ENCODE peak calls at places on chromosomes 2 and 18, in four cellular contexts. F, Z, A and M are unnamed samples.

GRCh38 chr18:70333316-70333715 is 44.5 kb downstream of the SOCS6 start:
- DNase-seq in F (no peak), Z (no peak), A (no peak), M (no peak)

GRCh38 chr2:121044412-121044811 is 240.6 kb downstream of the TFCP2L1 start:
- DNase-seq in F (no peak), Z (peak; percentile 59), A (no peak), M (no peak)

GRCh38 chr2:224142397-224143312 is 103.6 kb upstream of the SERPINE2 start:
- DNase-seq in F (peak; percentile 93), Z (no peak), A (no peak), M (no peak)

GRCh38 chr2:183059561-183059960 is 19.0 kb upstream of the DUSP19 start:
- DNase-seq in F (peak; percentile 89), Z (no peak), A (no peak), M (no peak)

GRCh38 chr2:32384529-32384928 is 27.7 kb downstream of the BIRC6 start:
- DNase-seq in F (no peak), Z (no peak), A (no peak), M (no peak)

GRCh38 chr2:197258580-197258979 is 52.0 kb downstream of the ANKRD44 start:
- DNase-seq in F (peak; percentile 60), Z (no peak), A (no peak), M (no peak)

GRCh38 chr2:180743412-180743811 is 237.0 kb upstream of the UBE2E3 start:
- DNase-seq in F (no peak), Z (no peak), A (no peak), M (no peak)

GRCh38 chr2:44301111-44301510 is 25.8 kb downstream of the SLC3A1 start:
- DNase-seq in F (no peak), Z (no peak), A (no peak), M (no peak)

GRCh38 chr2:29215739-29216608 is 100.8 kb downstream of the CLIP4 start:
- DNase-seq in F (no peak), Z (peak; percentile 49), A (no peak), M (no peak)

GRCh38 chr2:29209551-29209950 is 94.3 kb downstream of the CLIP4 start:
- DNase-seq in F (no peak), Z (peak; percentile 49), A (no peak), M (no peak)

GRCh38 chr2:29213871-29214341 is 98.7 kb downstream of the CLIP4 start:
- DNase-seq in F (no peak), Z (peak; percentile 31), A (no peak), M (no peak)

GRCh38 chr2:29215073-29215472 is 99.9 kb downstream of the CLIP4 start:
- DNase-seq in F (no peak), Z (no peak), A (no peak), M (no peak)

GRCh38 chr2:29212009-29212408 is 96.8 kb downstream of the CLIP4 start:
- DNase-seq in F (no peak), Z (peak; percentile 8), A (no peak), M (no peak)
- TF ChIP-seq CTCF in F (no peak), Z (no peak), A (no peak), M (no peak)

DNA sequence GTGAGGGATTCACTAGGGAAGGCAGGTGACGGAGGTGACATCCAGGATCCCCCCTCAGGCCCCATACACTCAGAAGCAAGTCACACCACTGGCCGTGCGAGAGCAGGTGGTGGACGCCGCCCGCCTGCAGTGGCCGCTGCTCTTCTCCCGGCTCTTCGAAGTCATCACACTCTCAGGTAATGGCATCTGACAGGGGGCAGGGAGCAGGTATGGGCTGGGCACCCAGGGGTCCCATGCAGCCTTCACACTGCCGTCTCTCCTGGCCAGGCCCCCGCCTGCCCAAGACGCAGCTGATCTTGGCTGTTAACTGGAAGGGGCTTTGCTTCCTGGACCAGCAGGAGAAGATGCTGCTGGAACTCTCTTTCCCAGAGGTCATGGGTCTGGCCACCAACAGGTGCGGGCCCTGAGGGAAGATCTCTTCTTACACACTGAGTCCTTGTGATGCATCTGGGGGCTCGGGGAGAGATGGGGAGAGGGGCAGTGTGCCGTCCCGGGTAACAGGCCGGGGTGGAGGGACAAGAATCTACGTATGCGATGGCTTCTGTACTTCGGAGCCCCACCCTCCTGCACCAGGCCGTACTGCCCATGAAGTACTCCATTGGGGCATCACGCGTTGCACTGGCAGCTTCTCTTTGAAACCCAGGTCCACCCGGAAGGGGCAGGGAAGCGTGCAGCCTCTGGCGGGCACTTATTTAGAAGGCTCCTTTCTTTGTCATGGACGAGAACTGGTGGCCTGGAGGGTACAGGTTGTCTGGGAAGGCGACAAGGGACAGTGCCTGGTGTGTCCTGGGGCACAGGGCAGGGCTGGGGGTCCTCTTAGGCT is 18.8 kb upstream of the GPR17 start:
- DNase-seq in F (no peak), Z (peak; percentile 63), A (no peak), M (no peak)
- H3K27ac ChIP-seq in F (no peak overlapping the region), Z (no peak overlapping the region), A (no peak overlapping the region), M (no peak overlapping the region)

GRCh38 chr2:157782057-157782845 is 93.9 kb downstream of the ACVR1 start:
- DNase-seq in F (peak; percentile 36), Z (no peak), A (peak; percentile 38), M (no peak)
- TF ChIP-seq CTCF in F (peak; percentile 28), Z (no peak), A (no peak), M (no peak)

DNA sequence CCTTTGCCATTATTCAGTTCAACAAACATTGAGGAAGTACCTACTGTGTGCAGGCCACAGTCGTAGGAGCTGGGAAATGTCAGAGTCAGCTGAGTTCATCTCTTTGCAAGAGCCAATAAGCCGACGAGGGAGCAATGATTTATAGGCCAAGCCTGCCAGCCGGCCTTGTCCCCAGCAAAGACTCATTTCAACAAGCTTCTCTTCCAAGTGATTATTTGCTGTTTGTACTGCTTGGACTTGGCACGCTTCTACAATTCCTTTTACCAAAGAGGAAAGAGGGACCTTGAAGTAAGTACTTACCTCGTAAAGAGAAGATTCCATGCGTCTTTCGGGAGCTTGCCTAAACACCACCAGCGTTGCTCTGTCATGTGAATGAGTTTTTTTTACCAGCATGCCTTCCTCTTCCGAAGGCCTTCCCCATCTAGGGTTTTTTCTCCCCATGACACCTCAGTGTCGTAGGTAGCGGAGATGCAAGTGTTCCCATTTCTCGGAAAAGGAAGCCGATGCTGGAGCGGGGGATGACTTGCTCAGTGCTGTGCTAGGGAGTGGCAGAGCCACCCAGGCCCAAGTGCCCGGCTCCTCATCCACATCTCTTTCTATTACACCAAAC is 138.8 kb downstream of the KLHL29 start:
- DNase-seq in F (peak; percentile 20), Z (peak; percentile 85), A (peak; percentile 91), M (no peak)
- H3K27ac ChIP-seq in F (no peak overlapping the region), Z (peak overlapping the region; percentile 94), A (peak overlapping the region; percentile 87), M (peak overlapping the region; percentile 0)

DNA sequence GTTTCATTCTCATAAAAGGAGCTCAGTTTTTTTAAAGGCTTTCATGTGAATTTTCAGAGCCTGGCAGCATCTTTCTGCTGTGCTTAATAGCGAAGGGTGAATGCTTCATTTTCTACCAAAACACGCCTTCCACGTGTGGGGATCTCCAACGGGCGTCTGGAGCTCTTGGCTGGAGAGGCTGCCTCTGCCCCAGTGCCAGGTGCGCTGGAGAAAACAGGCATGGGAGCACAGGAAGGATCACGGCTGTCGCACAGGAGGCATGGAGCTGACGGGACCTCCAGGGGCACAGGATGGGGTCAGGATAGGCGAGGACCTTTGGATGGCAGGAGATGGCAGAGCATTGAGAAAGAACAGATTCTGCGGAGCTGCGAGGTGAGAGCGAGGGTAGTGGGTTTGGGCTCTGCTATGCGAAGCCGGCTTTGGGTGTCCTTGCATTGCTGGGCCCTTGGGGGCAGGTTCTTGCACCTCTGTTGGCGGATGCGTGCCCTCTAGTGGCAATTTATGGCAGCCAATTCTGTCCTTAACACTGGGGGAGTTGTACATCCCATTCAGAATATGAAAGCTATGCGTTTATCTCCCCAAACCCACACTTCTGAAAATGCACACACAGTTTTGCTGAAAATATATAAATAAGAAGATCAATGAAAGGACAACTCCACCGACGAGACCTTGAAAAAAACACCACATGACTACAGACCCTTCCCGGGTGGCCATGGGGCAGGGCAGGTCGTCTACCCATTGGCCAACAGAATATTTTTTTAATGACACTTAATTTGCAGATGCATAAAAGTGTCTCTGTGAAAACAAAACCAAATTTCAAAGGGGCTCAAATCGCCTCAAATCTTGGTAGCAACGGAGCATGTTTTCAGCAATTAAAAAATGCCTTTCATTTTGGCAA is 90.4 kb upstream of the SLC35G4 start:
- DNase-seq in F (no peak), Z (no peak), A (peak; percentile 18), M (no peak)
- TF ChIP-seq CTCF in F (peak; percentile 61), Z (peak; percentile 13), A (no peak), M (peak; percentile 24)

GRCh38 chr2:217800433-217801114 is 202.2 kb downstream of the TNS1 start:
- DNase-seq in F (no peak), Z (no peak), A (no peak), M (no peak)
- H3K27ac ChIP-seq in F (no peak overlapping the region), Z (peak overlapping the region; percentile 12), A (peak overlapping the region; percentile 5), M (peak overlapping the region; percentile 30)

DNA sequence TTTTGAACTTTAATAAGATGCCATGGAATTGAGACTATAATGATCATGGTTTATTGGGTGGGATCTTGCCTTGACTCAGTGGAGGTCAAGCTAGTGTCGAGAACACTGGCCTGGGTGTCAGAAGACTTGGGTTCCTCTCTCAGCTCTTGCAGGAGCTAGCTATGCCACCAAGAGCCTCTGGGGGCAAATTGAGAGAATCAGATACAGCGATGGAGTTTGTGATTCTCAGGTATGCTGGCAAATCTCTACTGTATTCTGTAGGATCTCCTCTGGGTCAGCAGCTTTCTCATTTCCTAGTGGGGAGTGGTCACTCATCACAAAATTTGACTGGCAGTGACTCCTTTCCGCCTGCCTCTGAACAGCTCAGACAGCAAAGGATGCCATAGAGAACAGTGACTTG is 477.0 kb downstream of the RNF144A start:
- DNase-seq in F (no peak), Z (no peak), A (no peak), M (no peak)
- TF ChIP-seq CTCF in F (no peak), Z (no peak), A (no peak), M (no peak)

GRCh38 chr2:2188344-2189111 is 142.5 kb downstream of the MYT1L start:
- DNase-seq in F (no peak), Z (no peak), A (no peak), M (no peak)
- H3K27ac ChIP-seq in F (no peak overlapping the region), Z (no peak overlapping the region), A (no peak overlapping the region), M (no peak overlapping the region)

GRCh38 chr18:48874701-48875162 is 76.0 kb downstream of the SMAD7 start:
- DNase-seq in F (no peak), Z (no peak), A (no peak), M (no peak)

GRCh38 chr18:48875314-48875941 is 75.3 kb downstream of the SMAD7 start:
- DNase-seq in F (no peak), Z (no peak), A (no peak), M (no peak)

GRCh38 chr18:48876590-48876989 is 74.2 kb downstream of the SMAD7 start:
- DNase-seq in F (no peak), Z (no peak), A (no peak), M (no peak)

GRCh38 chr18:48874233-48874632 is 76.5 kb downstream of the SMAD7 start:
- DNase-seq in F (no peak), Z (no peak), A (no peak), M (no peak)

DNA sequence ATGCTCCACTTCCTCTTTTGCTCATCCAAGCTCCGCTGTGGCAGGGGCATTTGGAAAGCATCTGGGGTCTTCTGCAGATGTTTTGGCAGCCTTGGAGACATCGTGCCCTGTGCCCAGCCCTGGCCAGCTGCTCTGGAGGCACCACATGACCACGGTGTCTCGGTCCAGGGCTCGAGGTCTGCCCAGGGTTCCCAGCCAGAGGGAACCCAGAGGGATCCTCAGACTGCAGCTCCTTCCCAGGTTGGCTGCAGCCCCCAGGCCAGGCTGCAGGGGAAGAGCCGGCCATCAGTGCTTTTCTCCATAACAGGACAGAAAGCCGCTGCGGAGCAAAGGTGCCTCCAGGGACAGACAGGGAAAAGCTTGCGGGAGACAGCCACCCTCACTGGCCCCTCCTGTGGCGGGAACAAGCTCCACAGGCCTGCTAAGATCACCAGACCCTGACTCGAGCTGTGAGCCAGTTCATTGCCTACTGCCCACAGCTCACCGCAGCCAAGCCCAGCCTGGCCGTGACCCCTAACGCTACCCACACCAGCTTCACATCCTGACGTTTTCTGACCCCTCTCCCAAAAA is 74.7 kb downstream of the SMAD7 start:
- DNase-seq in F (no peak), Z (no peak), A (no peak), M (no peak)
- TF ChIP-seq CTCF in F (no peak), Z (no peak), A (no peak), M (no peak)

GRCh38 chr2:143083636-143084035 is 45.6 kb upstream of the ARHGAP15 start:
- DNase-seq in F (peak; percentile 84), Z (no peak), A (no peak), M (no peak)
- H3K27ac ChIP-seq in F (peak overlapping the region; percentile 36), Z (no peak overlapping the region), A (no peak overlapping the region), M (no peak overlapping the region)